ENCODE peak calls at places on chromosomes 16 and 17, in ten cellular contexts. One of them, this sample, is unnamed.
A peak's percentile ranks its signal among the peaks of the same experiment; 100 is the strongest.

GRCh38 chr17:19539841-19540311 is 6.2 kb downstream of the SLC47A1 start:
- DNase-seq in aorta: peak; percentile 55
- DNase-seq in fibroblast of lung: no peak
- DNase-seq in H4: no peak
- DNase-seq in fibroblast of pulmonary artery: no peak
- DNase-seq in Caco-2: no peak
- DNase-seq in MM.1S: no peak
- DNase-seq in stimulated activated CD8-positive, alpha-beta memory T cell treated with anti-CD3 and anti-CD28 coated beads, Interleukin-12 subunit alpha, Interleukin-12 subunit beta, amount 100 ng/mL, for 4 hours: no peak
- DNase-seq in NCI-H2081: no peak
- DNase-seq in glutamatergic neuron: no peak
- DNase-seq in this sample: no peak

GRCh38 chr17:44767493-44767892 is 8.7 kb downstream of the ADAM11 start:
- DNase-seq in glutamatergic neuron: peak; percentile 44
- DNase-seq in aorta: no peak
- DNase-seq in NCI-H2081: no peak
- DNase-seq in fibroblast of lung: no peak
- DNase-seq in MM.1S: peak; percentile 19
- DNase-seq in stimulated activated CD8-positive, alpha-beta memory T cell treated with anti-CD3 and anti-CD28 coated beads, Interleukin-12 subunit alpha, Interleukin-12 subunit beta, amount 100 ng/mL, for 4 hours: no peak
- DNase-seq in H4: no peak
- DNase-seq in fibroblast of pulmonary artery: no peak
- DNase-seq in Caco-2: no peak
- DNase-seq in this sample: peak; percentile 72

GRCh38 chr17:77696151-77696719 is 262.3 kb upstream of the TNRC6C start:
- DNase-seq in MM.1S: no peak
- DNase-seq in NCI-H2081: no peak
- DNase-seq in H4: no peak
- DNase-seq in fibroblast of pulmonary artery: no peak
- DNase-seq in fibroblast of lung: no peak
- DNase-seq in aorta: peak; percentile 73
- DNase-seq in Caco-2: no peak
- DNase-seq in glutamatergic neuron: peak; percentile 41
- DNase-seq in stimulated activated CD8-positive, alpha-beta memory T cell treated with anti-CD3 and anti-CD28 coated beads, Interleukin-12 subunit alpha, Interleukin-12 subunit beta, amount 100 ng/mL, for 4 hours: no peak
- DNase-seq in this sample: no peak

GRCh38 chr16:72905581-72905980 is 142.3 kb downstream of the ZFHX3 start:
- DNase-seq in fibroblast of pulmonary artery: peak; percentile 50
- DNase-seq in stimulated activated CD8-positive, alpha-beta memory T cell treated with anti-CD3 and anti-CD28 coated beads, Interleukin-12 subunit alpha, Interleukin-12 subunit beta, amount 100 ng/mL, for 4 hours: no peak
- DNase-seq in H4: no peak
- DNase-seq in glutamatergic neuron: no peak
- DNase-seq in fibroblast of lung: no peak
- DNase-seq in NCI-H2081: no peak
- DNase-seq in MM.1S: no peak
- DNase-seq in aorta: no peak
- DNase-seq in Caco-2: no peak
- DNase-seq in this sample: no peak

GRCh38 chr17:82497483-82498405 is 21.8 kb upstream of the FOXK2 start:
- DNase-seq in NCI-H2081: peak; percentile 59
- DNase-seq in stimulated activated CD8-positive, alpha-beta memory T cell treated with anti-CD3 and anti-CD28 coated beads, Interleukin-12 subunit alpha, Interleukin-12 subunit beta, amount 100 ng/mL, for 4 hours: peak; percentile 18
- DNase-seq in H4: no peak
- DNase-seq in fibroblast of lung: peak; percentile 49
- DNase-seq in MM.1S: peak; percentile 56
- DNase-seq in fibroblast of pulmonary artery: peak; percentile 38
- DNase-seq in glutamatergic neuron: peak; percentile 58
- DNase-seq in Caco-2: peak; percentile 74
- DNase-seq in aorta: peak; percentile 81
- DNase-seq in this sample: peak; percentile 66

GRCh38 chr16:12613131-12613991 is 190.3 kb downstream of the CPPED1 start:
- DNase-seq in fibroblast of lung: no peak
- DNase-seq in aorta: no peak
- DNase-seq in NCI-H2081: no peak
- DNase-seq in Caco-2: peak; percentile 83
- DNase-seq in stimulated activated CD8-positive, alpha-beta memory T cell treated with anti-CD3 and anti-CD28 coated beads, Interleukin-12 subunit alpha, Interleukin-12 subunit beta, amount 100 ng/mL, for 4 hours: peak; percentile 9
- DNase-seq in MM.1S: no peak
- DNase-seq in H4: peak; percentile 29
- DNase-seq in glutamatergic neuron: no peak
- DNase-seq in fibroblast of pulmonary artery: no peak
- DNase-seq in this sample: peak; percentile 78

GRCh38 chr16:50600582-50601283 is 52.5 kb downstream of the NKD1 start:
- DNase-seq in H4: no peak
- DNase-seq in MM.1S: no peak
- DNase-seq in Caco-2: no peak
- DNase-seq in fibroblast of lung: no peak
- DNase-seq in fibroblast of pulmonary artery: no peak
- DNase-seq in stimulated activated CD8-positive, alpha-beta memory T cell treated with anti-CD3 and anti-CD28 coated beads, Interleukin-12 subunit alpha, Interleukin-12 subunit beta, amount 100 ng/mL, for 4 hours: no peak
- DNase-seq in NCI-H2081: no peak
- DNase-seq in glutamatergic neuron: no peak
- DNase-seq in aorta: peak; percentile 80
- DNase-seq in this sample: no peak

GRCh38 chr17:41404024-41404651 is 6.7 kb upstream of the KRT31 start:
- DNase-seq in fibroblast of lung: peak; percentile 90
- DNase-seq in H4: peak; percentile 97
- DNase-seq in fibroblast of pulmonary artery: peak; percentile 84
- DNase-seq in aorta: no peak
- DNase-seq in glutamatergic neuron: no peak
- DNase-seq in Caco-2: no peak
- DNase-seq in NCI-H2081: no peak
- DNase-seq in MM.1S: no peak
- DNase-seq in stimulated activated CD8-positive, alpha-beta memory T cell treated with anti-CD3 and anti-CD28 coated beads, Interleukin-12 subunit alpha, Interleukin-12 subunit beta, amount 100 ng/mL, for 4 hours: no peak
- DNase-seq in this sample: peak; percentile 49

GRCh38 chr17:9937901-9938300 is 32.8 kb upstream of the RCVRN start:
- DNase-seq in aorta: no peak
- DNase-seq in stimulated activated CD8-positive, alpha-beta memory T cell treated with anti-CD3 and anti-CD28 coated beads, Interleukin-12 subunit alpha, Interleukin-12 subunit beta, amount 100 ng/mL, for 4 hours: no peak
- DNase-seq in fibroblast of lung: peak; percentile 21
- DNase-seq in H4: no peak
- DNase-seq in fibroblast of pulmonary artery: no peak
- DNase-seq in Caco-2: no peak
- DNase-seq in NCI-H2081: no peak
- DNase-seq in MM.1S: no peak
- DNase-seq in glutamatergic neuron: no peak
- DNase-seq in this sample: no peak

GRCh38 chr16:49533436-49533835 is 159.8 kb downstream of the C16orf78 start:
- DNase-seq in MM.1S: no peak
- DNase-seq in Caco-2: no peak
- DNase-seq in NCI-H2081: no peak
- DNase-seq in fibroblast of pulmonary artery: no peak
- DNase-seq in fibroblast of lung: no peak
- DNase-seq in stimulated activated CD8-positive, alpha-beta memory T cell treated with anti-CD3 and anti-CD28 coated beads, Interleukin-12 subunit alpha, Interleukin-12 subunit beta, amount 100 ng/mL, for 4 hours: no peak
- DNase-seq in H4: no peak
- DNase-seq in aorta: peak; percentile 62
- DNase-seq in glutamatergic neuron: no peak
- DNase-seq in this sample: no peak

GRCh38 chr16:11354733-11355574 is 9.7 kb downstream of the RMI2 start:
- DNase-seq in fibroblast of lung: peak; percentile 94
- DNase-seq in glutamatergic neuron: no peak
- DNase-seq in MM.1S: peak; percentile 82
- DNase-seq in NCI-H2081: no peak
- DNase-seq in H4: peak; percentile 71
- DNase-seq in fibroblast of pulmonary artery: no peak
- DNase-seq in stimulated activated CD8-positive, alpha-beta memory T cell treated with anti-CD3 and anti-CD28 coated beads, Interleukin-12 subunit alpha, Interleukin-12 subunit beta, amount 100 ng/mL, for 4 hours: peak; percentile 51
- DNase-seq in Caco-2: no peak
- DNase-seq in aorta: no peak
- DNase-seq in this sample: peak; percentile 59

GRCh38 chr16:31862761-31863160 is 10.8 kb upstream of the ZNF267 start:
- DNase-seq in fibroblast of pulmonary artery: no peak
- DNase-seq in glutamatergic neuron: no peak
- DNase-seq in MM.1S: no peak
- DNase-seq in stimulated activated CD8-positive, alpha-beta memory T cell treated with anti-CD3 and anti-CD28 coated beads, Interleukin-12 subunit alpha, Interleukin-12 subunit beta, amount 100 ng/mL, for 4 hours: no peak
- DNase-seq in NCI-H2081: no peak
- DNase-seq in H4: no peak
- DNase-seq in Caco-2: no peak
- DNase-seq in fibroblast of lung: no peak
- DNase-seq in aorta: no peak
- DNase-seq in this sample: no peak

GRCh38 chr16:1964046-1964505 is 550 bp downstream of the RPS2 start:
- DNase-seq in MM.1S: no peak
- DNase-seq in fibroblast of lung: peak; percentile 34
- DNase-seq in glutamatergic neuron: peak; percentile 71
- DNase-seq in H4: no peak
- DNase-seq in NCI-H2081: peak; percentile 46
- DNase-seq in aorta: no peak
- DNase-seq in Caco-2: peak; percentile 54
- DNase-seq in fibroblast of pulmonary artery: peak; percentile 43
- DNase-seq in stimulated activated CD8-positive, alpha-beta memory T cell treated with anti-CD3 and anti-CD28 coated beads, Interleukin-12 subunit alpha, Interleukin-12 subunit beta, amount 100 ng/mL, for 4 hours: no peak
- DNase-seq in this sample: no peak

GRCh38 chr17:77266891-77267341 is 126.1 kb downstream of the SEC14L1 start:
- DNase-seq in stimulated activated CD8-positive, alpha-beta memory T cell treated with anti-CD3 and anti-CD28 coated beads, Interleukin-12 subunit alpha, Interleukin-12 subunit beta, amount 100 ng/mL, for 4 hours: no peak
- DNase-seq in H4: no peak
- DNase-seq in NCI-H2081: no peak
- DNase-seq in fibroblast of lung: peak; percentile 48
- DNase-seq in fibroblast of pulmonary artery: no peak
- DNase-seq in glutamatergic neuron: peak; percentile 49
- DNase-seq in aorta: no peak
- DNase-seq in Caco-2: no peak
- DNase-seq in MM.1S: no peak
- DNase-seq in this sample: peak; percentile 91

GRCh38 chr16:70470927-70471341 is 16.5 kb downstream of the FCSK start:
- DNase-seq in MM.1S: no peak
- DNase-seq in NCI-H2081: no peak
- DNase-seq in fibroblast of pulmonary artery: peak; percentile 31
- DNase-seq in H4: no peak
- DNase-seq in glutamatergic neuron: peak; percentile 60
- DNase-seq in stimulated activated CD8-positive, alpha-beta memory T cell treated with anti-CD3 and anti-CD28 coated beads, Interleukin-12 subunit alpha, Interleukin-12 subunit beta, amount 100 ng/mL, for 4 hours: no peak
- DNase-seq in fibroblast of lung: no peak
- DNase-seq in Caco-2: peak; percentile 80
- DNase-seq in aorta: no peak
- DNase-seq in this sample: peak; percentile 31

GRCh38 chr16:81480856-81481821 is 36.5 kb downstream of the CMIP start:
- DNase-seq in fibroblast of pulmonary artery: peak; percentile 27
- DNase-seq in H4: no peak
- DNase-seq in NCI-H2081: no peak
- DNase-seq in glutamatergic neuron: no peak
- DNase-seq in stimulated activated CD8-positive, alpha-beta memory T cell treated with anti-CD3 and anti-CD28 coated beads, Interleukin-12 subunit alpha, Interleukin-12 subunit beta, amount 100 ng/mL, for 4 hours: no peak
- DNase-seq in Caco-2: peak; percentile 28
- DNase-seq in fibroblast of lung: peak; percentile 28
- DNase-seq in MM.1S: no peak
- DNase-seq in aorta: no peak
- DNase-seq in this sample: peak; percentile 83

GRCh38 chr16:89120281-89120680 is 26.6 kb downstream of the ACSF3 start:
- DNase-seq in aorta: no peak
- DNase-seq in Caco-2: no peak
- DNase-seq in glutamatergic neuron: peak; percentile 4
- DNase-seq in NCI-H2081: no peak
- DNase-seq in MM.1S: no peak
- DNase-seq in fibroblast of lung: no peak
- DNase-seq in H4: no peak
- DNase-seq in stimulated activated CD8-positive, alpha-beta memory T cell treated with anti-CD3 and anti-CD28 coated beads, Interleukin-12 subunit alpha, Interleukin-12 subunit beta, amount 100 ng/mL, for 4 hours: no peak
- DNase-seq in fibroblast of pulmonary artery: no peak
- DNase-seq in this sample: no peak

GRCh38 chr16:89122322-89122831 is 28.7 kb downstream of the ACSF3 start:
- DNase-seq in MM.1S: peak; percentile 90
- DNase-seq in Caco-2: no peak
- DNase-seq in fibroblast of pulmonary artery: no peak
- DNase-seq in glutamatergic neuron: peak; percentile 14
- DNase-seq in aorta: peak; percentile 67
- DNase-seq in stimulated activated CD8-positive, alpha-beta memory T cell treated with anti-CD3 and anti-CD28 coated beads, Interleukin-12 subunit alpha, Interleukin-12 subunit beta, amount 100 ng/mL, for 4 hours: peak; percentile 19
- DNase-seq in fibroblast of lung: no peak
- DNase-seq in NCI-H2081: peak; percentile 67
- DNase-seq in H4: no peak
- DNase-seq in this sample: peak; percentile 93

GRCh38 chr16:70749681-70750601 is 51.0 kb downstream of the VAC14 start:
- DNase-seq in NCI-H2081: no peak
- DNase-seq in Caco-2: no peak
- DNase-seq in MM.1S: no peak
- DNase-seq in aorta: no peak
- DNase-seq in stimulated activated CD8-positive, alpha-beta memory T cell treated with anti-CD3 and anti-CD28 coated beads, Interleukin-12 subunit alpha, Interleukin-12 subunit beta, amount 100 ng/mL, for 4 hours: no peak
- DNase-seq in glutamatergic neuron: peak; percentile 66
- DNase-seq in fibroblast of pulmonary artery: no peak
- DNase-seq in H4: no peak
- DNase-seq in fibroblast of lung: peak; percentile 60
- DNase-seq in this sample: no peak

GRCh38 chr16:3674513-3675295 is 20.2 kb downstream of the DNASE1 start:
- DNase-seq in stimulated activated CD8-positive, alpha-beta memory T cell treated with anti-CD3 and anti-CD28 coated beads, Interleukin-12 subunit alpha, Interleukin-12 subunit beta, amount 100 ng/mL, for 4 hours: no peak
- DNase-seq in fibroblast of pulmonary artery: no peak
- DNase-seq in H4: no peak
- DNase-seq in aorta: no peak
- DNase-seq in NCI-H2081: no peak
- DNase-seq in MM.1S: no peak
- DNase-seq in glutamatergic neuron: peak; percentile 44
- DNase-seq in fibroblast of lung: no peak
- DNase-seq in Caco-2: no peak
- DNase-seq in this sample: no peak

GRCh38 chr17:77011173-77012011 is 129.4 kb upstream of the SEC14L1 start:
- DNase-seq in fibroblast of lung: peak; percentile 62
- DNase-seq in Caco-2: peak; percentile 51
- DNase-seq in glutamatergic neuron: peak; percentile 67
- DNase-seq in NCI-H2081: peak; percentile 76
- DNase-seq in MM.1S: peak; percentile 61
- DNase-seq in stimulated activated CD8-positive, alpha-beta memory T cell treated with anti-CD3 and anti-CD28 coated beads, Interleukin-12 subunit alpha, Interleukin-12 subunit beta, amount 100 ng/mL, for 4 hours: no peak
- DNase-seq in aorta: no peak
- DNase-seq in H4: no peak
- DNase-seq in fibroblast of pulmonary artery: peak; percentile 70
- DNase-seq in this sample: peak; percentile 72

GRCh38 chr16:27174798-27175197 is 28.5 kb upstream of the KDM8 start:
- DNase-seq in fibroblast of lung: no peak
- DNase-seq in NCI-H2081: no peak
- DNase-seq in glutamatergic neuron: no peak
- DNase-seq in H4: no peak
- DNase-seq in MM.1S: no peak
- DNase-seq in aorta: no peak
- DNase-seq in stimulated activated CD8-positive, alpha-beta memory T cell treated with anti-CD3 and anti-CD28 coated beads, Interleukin-12 subunit alpha, Interleukin-12 subunit beta, amount 100 ng/mL, for 4 hours: no peak
- DNase-seq in Caco-2: peak; percentile 52
- DNase-seq in fibroblast of pulmonary artery: peak; percentile 17
- DNase-seq in this sample: no peak

GRCh38 chr17:77744268-77744988 is 214.1 kb upstream of the TNRC6C start:
- DNase-seq in stimulated activated CD8-positive, alpha-beta memory T cell treated with anti-CD3 and anti-CD28 coated beads, Interleukin-12 subunit alpha, Interleukin-12 subunit beta, amount 100 ng/mL, for 4 hours: no peak
- DNase-seq in fibroblast of lung: no peak
- DNase-seq in Caco-2: no peak
- DNase-seq in aorta: peak; percentile 80
- DNase-seq in MM.1S: no peak
- DNase-seq in H4: no peak
- DNase-seq in fibroblast of pulmonary artery: no peak
- DNase-seq in glutamatergic neuron: no peak
- DNase-seq in NCI-H2081: no peak
- DNase-seq in this sample: no peak

GRCh38 chr17:75773121-75773807 is 8.3 kb upstream of the GALK1 start:
- DNase-seq in aorta: peak; percentile 48
- DNase-seq in MM.1S: no peak
- DNase-seq in stimulated activated CD8-positive, alpha-beta memory T cell treated with anti-CD3 and anti-CD28 coated beads, Interleukin-12 subunit alpha, Interleukin-12 subunit beta, amount 100 ng/mL, for 4 hours: no peak
- DNase-seq in H4: no peak
- DNase-seq in fibroblast of pulmonary artery: no peak
- DNase-seq in NCI-H2081: no peak
- DNase-seq in fibroblast of lung: no peak
- DNase-seq in Caco-2: no peak
- DNase-seq in glutamatergic neuron: no peak
- DNase-seq in this sample: no peak

GRCh38 chr16:56972898-56973689 is 11.3 kb downstream of the CETP start:
- DNase-seq in aorta: no peak
- DNase-seq in fibroblast of lung: no peak
- DNase-seq in NCI-H2081: no peak
- DNase-seq in Caco-2: no peak
- DNase-seq in glutamatergic neuron: no peak
- DNase-seq in H4: no peak
- DNase-seq in fibroblast of pulmonary artery: no peak
- DNase-seq in stimulated activated CD8-positive, alpha-beta memory T cell treated with anti-CD3 and anti-CD28 coated beads, Interleukin-12 subunit alpha, Interleukin-12 subunit beta, amount 100 ng/mL, for 4 hours: no peak
- DNase-seq in MM.1S: no peak
- DNase-seq in this sample: no peak